ENCODE peak calls at places on chromosomes 16 and 17, in eight cellular contexts. S, J, V, B, C, R, W and G are unnamed samples.

GRCh38 chr16:14399397-14400284 is 230.4 kb downstream of the PARN start:
- DNase-seq in S (peak), J (no peak), V (no peak), B (no peak), C (no peak), R (no peak), W (peak), G (peak)

GRCh38 chr17:11031787-11032186 is 193.9 kb upstream of the PIRT start:
- DNase-seq in S (no peak), J (no peak), V (no peak), B (no peak), C (no peak), R (no peak), W (peak), G (no peak)

GRCh38 chr16:48383877-48384304 is 1.3 kb downstream of the SIAH1 start:
- DNase-seq in S (peak), J (no peak), V (no peak), B (peak), C (peak), R (no peak), W (peak), G (no peak)

GRCh38 chr17:7380321-7380720 is 568 bp upstream of the TNK1 start:
- DNase-seq in S (peak), J (peak), V (no peak), B (peak), C (peak), R (no peak), W (no peak), G (peak)

GRCh38 chr16:64754279-64754678 is 367.6 kb downstream of the CDH11 start:
- DNase-seq in S (no peak), J (no peak), V (no peak), B (no peak), C (no peak), R (no peak), W (no peak), G (no peak)

GRCh38 chr17:47204722-47205418 is 4.3 kb upstream of the MYL4 start:
- DNase-seq in S (no peak), J (no peak), V (no peak), B (no peak), C (no peak), R (no peak), W (no peak), G (peak)

GRCh38 chr16:76535-77272 is 1.3 kb upstream of the MPG start:
- DNase-seq in S (peak), J (peak), V (no peak), B (peak), C (peak), R (peak), W (no peak), G (peak)

GRCh38 chr16:62709856-62710255 is 673.6 kb upstream of the CDH8 start:
- DNase-seq in S (no peak), J (no peak), V (no peak), B (no peak), C (no peak), R (no peak), W (no peak), G (no peak)

GRCh38 chr17:62967111-62967449 is 1.0 kb downstream of the TANC2 start:
- DNase-seq in S (no peak), J (no peak), V (no peak), B (no peak), C (no peak), R (no peak), W (no peak), G (no peak)

GRCh38 chr16:48607056-48607825 is 2.7 kb downstream of the N4BP1 start:
- DNase-seq in S (peak), J (peak), V (no peak), B (no peak), C (peak), R (no peak), W (peak), G (no peak)

GRCh38 chr16:87350681-87351319 is 32.8 kb downstream of the FBXO31 start:
- DNase-seq in S (no peak), J (no peak), V (no peak), B (peak), C (no peak), R (no peak), W (no peak), G (no peak)

GRCh38 chr17:3505008-3505407 is 29.2 kb downstream of the ASPA start:
- DNase-seq in S (no peak), J (no peak), V (no peak), B (no peak), C (peak), R (no peak), W (no peak), G (no peak)

GRCh38 chr17:55547027-55547670 is 35.9 kb upstream of the SMIM36 start:
- DNase-seq in S (no peak), J (no peak), V (no peak), B (no peak), C (no peak), R (no peak), W (no peak), G (no peak)

GRCh38 chr16:71658771-71659170 is 32.8 kb downstream of the MARVELD3 start:
- DNase-seq in S (no peak), J (no peak), V (no peak), B (no peak), C (peak), R (peak), W (no peak), G (no peak)

GRCh38 chr17:385195-385835 is 32.7 kb upstream of the RPH3AL start:
- DNase-seq in S (peak), J (peak), V (no peak), B (no peak), C (peak), R (peak), W (peak), G (peak)

GRCh38 chr17:83191388-83192160 is 112.2 kb downstream of the METRNL start:
- DNase-seq in S (no peak), J (no peak), V (no peak), B (no peak), C (no peak), R (no peak), W (no peak), G (no peak)

GRCh38 chr16:22077700-22078313 is 14.5 kb upstream of the VWA3A start:
- DNase-seq in S (peak), J (peak), V (no peak), B (peak), C (peak), R (peak), W (peak), G (peak)

GRCh38 chr17:6480325-6480675 is 36.0 kb downstream of the PIMREG start:
- DNase-seq in S (no peak), J (no peak), V (no peak), B (no peak), C (no peak), R (no peak), W (no peak), G (peak)

GRCh38 chr16:28193530-28194423 is 18.0 kb downstream of the XPO6 start:
- DNase-seq in S (no peak), J (no peak), V (no peak), B (no peak), C (no peak), R (no peak), W (peak), G (no peak)

GRCh38 chr17:67365762-67366192 is 600 bp downstream of the PSMD12 start:
- DNase-seq in S (no peak), J (no peak), V (no peak), B (no peak), C (no peak), R (no peak), W (peak), G (no peak)

GRCh38 chr16:1632638-1632970 is 20.4 kb downstream of the CRAMP1 start:
- DNase-seq in S (no peak), J (no peak), V (no peak), B (no peak), C (no peak), R (no peak), W (no peak), G (no peak)

GRCh38 chr17:80790021-80790765 is 201.4 kb upstream of the CHMP6 start:
- DNase-seq in S (no peak), J (no peak), V (no peak), B (no peak), C (no peak), R (no peak), W (no peak), G (no peak)

GRCh38 chr16:87067890-87068289 is 249.3 kb downstream of the C16orf95 start:
- DNase-seq in S (no peak), J (no peak), V (no peak), B (no peak), C (no peak), R (no peak), W (no peak), G (no peak)

GRCh38 chr16:69444873-69445517 is 20.6 kb downstream of the CYB5B start:
- DNase-seq in S (no peak), J (no peak), V (no peak), B (no peak), C (no peak), R (no peak), W (no peak), G (no peak)

GRCh38 chr17:48529191-48529979 is 1.4 kb downstream of the HOXB1 start:
- DNase-seq in S (no peak), J (no peak), V (no peak), B (no peak), C (no peak), R (no peak), W (no peak), G (no peak)

GRCh38 chr16:24974859-24975258 is 40.3 kb downstream of the ARHGAP17 start:
- DNase-seq in S (no peak), J (no peak), V (no peak), B (peak), C (no peak), R (no peak), W (no peak), G (no peak)

GRCh38 chr16:56931253-56931768 is 631 bp upstream of the HERPUD1 start:
- DNase-seq in S (no peak), J (peak), V (peak), B (no peak), C (peak), R (peak), W (no peak), G (no peak)

GRCh38 chr16:79466111-79466510 is 134.4 kb downstream of the MAF start:
- DNase-seq in S (no peak), J (no peak), V (no peak), B (no peak), C (no peak), R (no peak), W (no peak), G (no peak)

GRCh38 chr17:61058066-61058465 is 341.6 kb upstream of the TBX2 start:
- DNase-seq in S (no peak), J (no peak), V (no peak), B (no peak), C (no peak), R (no peak), W (no peak), G (no peak)

GRCh38 chr17:8736796-8737195 is 7.8 kb downstream of the CCDC42 start:
- DNase-seq in S (no peak), J (no peak), V (no peak), B (no peak), C (no peak), R (no peak), W (no peak), G (no peak)

GRCh38 chr17:8740486-8740885 is 4.2 kb downstream of the CCDC42 start:
- DNase-seq in S (no peak), J (no peak), V (no peak), B (no peak), C (peak), R (no peak), W (no peak), G (no peak)

GRCh38 chr17:8741366-8741765 is 3.3 kb downstream of the CCDC42 start:
- DNase-seq in S (no peak), J (no peak), V (no peak), B (no peak), C (no peak), R (no peak), W (no peak), G (no peak)

GRCh38 chr17:8741771-8742170 is 2.9 kb downstream of the CCDC42 start:
- DNase-seq in S (no peak), J (no peak), V (no peak), B (no peak), C (no peak), R (no peak), W (no peak), G (no peak)

GRCh38 chr17:8739104-8739503 is 5.5 kb downstream of the CCDC42 start:
- DNase-seq in S (no peak), J (no peak), V (no peak), B (no peak), C (no peak), R (no peak), W (no peak), G (no peak)
- H3K27ac ChIP-seq in S (no peak), J (no peak), V (no peak), B (no peak), C (no peak), R (no peak), W (no peak), G (no peak)

GRCh38 chr17:42832934-42833770 is at the start of gene PSME3:
- DNase-seq in S (peak), J (peak), V (peak), B (peak), C (peak), R (peak), W (peak), G (peak)
- TF ChIP-seq POLR2A in S (peak), J (peak), V (peak), B (peak), C (peak), R (peak), W (peak), G (peak)

DNA sequence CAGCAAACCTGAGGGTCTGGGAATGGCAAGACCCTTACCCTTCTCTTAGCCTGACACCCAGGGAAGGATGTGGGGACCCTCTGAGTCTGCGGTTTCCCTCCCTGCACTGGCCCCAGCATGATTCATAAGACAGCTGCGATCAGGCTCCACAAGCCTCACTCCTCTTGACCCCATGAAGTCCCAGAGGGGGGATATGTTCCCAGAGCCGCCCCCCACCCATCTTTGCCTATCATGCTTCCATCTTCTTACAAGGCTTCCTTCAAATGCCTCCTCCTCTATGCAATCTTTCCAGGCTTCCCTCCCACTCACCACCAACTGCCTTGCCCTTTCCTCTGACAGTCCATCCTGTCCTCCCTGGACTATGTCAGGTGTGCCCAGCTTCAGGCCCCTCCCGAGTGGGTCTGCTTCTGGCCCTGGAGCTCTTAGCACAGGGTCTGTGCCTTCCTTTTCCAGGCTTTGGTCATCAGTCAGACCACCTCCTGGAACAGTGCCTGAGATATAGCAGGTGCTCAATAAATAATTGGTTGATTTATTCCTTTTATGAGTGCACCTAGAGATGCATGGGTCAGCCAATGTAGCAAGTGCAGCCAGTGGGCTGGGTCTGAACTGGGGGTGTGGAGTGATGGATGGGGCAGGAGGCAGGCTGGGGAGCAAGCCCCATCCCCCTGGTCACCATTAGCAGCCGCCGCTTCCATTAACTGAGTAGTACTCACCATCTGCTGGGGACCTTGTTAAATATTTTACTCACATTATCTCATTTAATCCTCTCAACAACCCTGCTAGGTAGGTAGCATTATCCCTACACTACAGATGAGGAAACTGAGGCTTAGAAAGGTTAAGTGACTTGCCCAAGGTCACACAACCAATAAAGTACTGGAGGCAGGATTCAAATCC is 8.4 kb downstream of the DLX3 start:
- DNase-seq in S (no peak), J (no peak), V (no peak), B (no peak), C (no peak), R (peak), W (no peak), G (no peak)
- H3K27ac ChIP-seq in S (no peak), J (no peak), V (no peak), B (no peak), C (no peak), R (no peak), W (no peak), G (no peak)

GRCh38 chr16:50371936-50372595 is 3.3 kb upstream of the BRD7 start:
- DNase-seq in S (peak), J (no peak), V (no peak), B (peak), C (no peak), R (no peak), W (no peak), G (no peak)

GRCh38 chr16:50367777-50368409 is 895 bp downstream of the BRD7 start:
- DNase-seq in S (no peak), J (no peak), V (no peak), B (no peak), C (no peak), R (no peak), W (no peak), G (no peak)

GRCh38 chr16:50371036-50371716 is 2.4 kb upstream of the BRD7 start:
- DNase-seq in S (no peak), J (no peak), V (no peak), B (no peak), C (no peak), R (no peak), W (no peak), G (no peak)

GRCh38 chr16:50368410-50369132 is at the start of gene BRD7:
- DNase-seq in S (peak), J (peak), V (no peak), B (peak), C (peak), R (peak), W (peak), G (peak)

DNA sequence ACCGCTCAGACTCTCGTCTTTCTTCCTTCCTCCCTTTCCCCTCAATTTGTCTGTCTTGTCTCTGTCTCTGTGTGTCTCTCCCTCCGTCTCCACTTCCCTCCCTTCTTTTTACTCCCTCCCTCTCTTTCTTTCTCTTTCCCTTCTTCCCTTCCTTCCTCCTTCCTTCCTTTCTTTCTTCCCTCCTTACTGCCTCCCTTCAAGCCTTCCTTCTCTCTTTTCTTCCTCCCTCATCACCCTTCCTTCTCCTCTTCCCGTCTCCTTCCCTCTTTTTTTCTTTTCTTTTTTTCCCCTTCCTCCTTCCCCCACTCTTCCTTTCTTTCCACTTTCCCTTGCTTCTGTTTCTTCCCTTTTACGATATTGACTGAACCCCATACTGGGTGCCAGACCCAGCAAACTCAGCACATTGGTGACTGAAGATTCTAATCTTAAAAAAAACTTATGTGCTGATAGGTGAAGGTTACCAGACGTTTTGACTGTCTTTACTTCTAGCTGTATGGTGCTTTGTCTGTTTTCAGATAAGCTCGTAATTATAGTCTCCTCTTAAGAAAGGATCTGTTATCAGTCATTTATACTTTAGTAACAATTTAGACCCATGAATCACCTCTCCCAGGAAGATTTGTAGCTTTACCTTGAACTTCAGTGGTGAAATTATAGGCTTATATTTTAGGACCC is 481 bp upstream of the BRD7 start:
- DNase-seq in S (no peak), J (no peak), V (no peak), B (no peak), C (no peak), R (no peak), W (no peak), G (no peak)
- TF ChIP-seq POLR2A in S (no peak), J (no peak), V (no peak), B (no peak), C (no peak), R (no peak), W (no peak), G (no peak)

GRCh38 chr17:77528516-77529327 is 388.0 kb downstream of the SEC14L1 start:
- DNase-seq in S (no peak), J (no peak), V (no peak), B (no peak), C (no peak), R (no peak), W (no peak), G (no peak)
- H3K27ac ChIP-seq in S (no peak), J (no peak), V (no peak), B (no peak), C (no peak), R (no peak), W (peak), G (no peak)

DNA sequence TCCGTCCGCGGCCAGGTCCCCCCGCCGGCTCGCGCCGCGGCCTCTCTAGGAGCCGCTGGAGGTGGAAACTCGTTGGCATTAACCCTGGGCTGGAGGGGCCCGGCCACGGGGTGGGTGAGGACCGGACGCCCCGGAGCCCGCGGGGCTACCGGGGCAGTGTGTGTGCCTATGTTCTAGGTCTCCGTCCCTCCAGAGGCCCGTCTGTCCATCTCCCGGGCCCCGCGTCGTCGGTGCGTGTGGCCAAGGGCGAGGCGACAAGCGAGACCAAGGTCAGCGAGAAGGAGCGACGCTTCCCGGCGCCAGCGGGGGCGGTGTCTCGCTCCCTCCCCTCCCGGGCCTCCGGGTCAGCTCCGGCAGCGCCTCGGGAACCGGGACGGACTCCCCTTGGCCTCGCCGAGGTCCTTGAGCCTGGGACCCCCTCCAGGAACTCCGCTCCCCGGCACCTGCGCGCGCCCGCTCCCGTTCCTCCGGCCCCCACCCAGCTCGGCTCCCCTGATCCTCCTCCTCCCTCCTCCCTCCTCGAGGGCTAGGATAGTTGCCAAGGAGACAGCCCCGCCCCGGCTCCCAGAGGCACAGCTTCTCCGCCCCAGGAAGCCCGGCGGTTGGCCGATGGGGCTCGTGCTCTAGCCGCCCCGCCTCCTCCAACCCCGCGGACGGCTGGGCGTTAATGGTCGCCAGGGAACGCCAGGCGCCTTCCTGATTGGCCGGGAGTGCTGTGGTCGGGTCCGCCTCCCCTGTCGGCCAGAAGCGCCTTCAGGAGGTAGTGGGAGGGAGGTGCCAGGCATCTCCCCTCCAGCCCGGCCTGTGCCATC is 663 bp upstream of the ZNF768 start:
- DNase-seq in S (peak), J (peak), V (peak), B (peak), C (peak), R (peak), W (peak), G (peak)
- TF ChIP-seq POLR2A in S (peak), J (peak), V (peak), B (no peak), C (peak), R (peak), W (peak), G (peak)

GRCh38 chr17:17041018-17041521 is 1.2 kb upstream of the MPRIP start:
- DNase-seq in S (peak), J (no peak), V (no peak), B (peak), C (no peak), R (peak), W (peak), G (no peak)
- H3K27ac ChIP-seq in S (peak), J (peak), V (peak), B (no peak), C (peak), R (peak), W (peak), G (peak)

GRCh38 chr17:38748329-38749221 is at the start of gene PCGF2:
- DNase-seq in S (peak), J (peak), V (no peak), B (peak), C (peak), R (peak), W (peak), G (peak)
- TF ChIP-seq POLR2A in S (no peak), J (no peak), V (peak), B (no peak), C (peak), R (no peak), W (peak), G (peak)